ENCODE peak calls at places on chromosomes 5 and 9, in four cellular contexts. One of them, this sample, is unnamed.

GRCh38 chr5:95969646-95970358 is 8.2 kb upstream of the ELL2 start:
- DNase-seq in psoas muscle: no peak
- DNase-seq in stomach: no peak
- DNase-seq in PC-3: no peak
- DNase-seq in this sample: no peak

GRCh38 chr9:121440265-121440664 is 59.4 kb downstream of the GGTA1 start:
- DNase-seq in psoas muscle: no peak
- DNase-seq in stomach: no peak
- DNase-seq in PC-3: peak; percentile 56
- DNase-seq in this sample: no peak

GRCh38 chr9:113011911-113012381 is at the start of gene ZNF883:
- DNase-seq in psoas muscle: peak; percentile 35
- DNase-seq in stomach: peak; percentile 30
- DNase-seq in PC-3: no peak
- DNase-seq in this sample: peak; percentile 28

GRCh38 chr9:755454-756381 is 85.8 kb upstream of the DMRT1 start:
- DNase-seq in psoas muscle: no peak
- DNase-seq in stomach: no peak
- DNase-seq in PC-3: peak; percentile 70
- DNase-seq in this sample: peak; percentile 57

GRCh38 chr9:15746905-15747304 is 194.1 kb downstream of the CCDC171 start:
- DNase-seq in psoas muscle: no peak
- DNase-seq in stomach: no peak
- DNase-seq in PC-3: no peak
- DNase-seq in this sample: no peak

GRCh38 chr9:106632621-106633020 is 230.3 kb upstream of the ZNF462 start:
- DNase-seq in psoas muscle: no peak
- DNase-seq in stomach: no peak
- DNase-seq in PC-3: no peak
- DNase-seq in this sample: no peak

GRCh38 chr5:78953092-78953800 is 31.9 kb downstream of the ARSB start:
- DNase-seq in psoas muscle: no peak
- DNase-seq in stomach: no peak
- DNase-seq in PC-3: no peak
- DNase-seq in this sample: no peak

GRCh38 chr9:134305533-134305932 is 20.7 kb upstream of the RXRA start:
- DNase-seq in psoas muscle: no peak
- DNase-seq in stomach: no peak
- DNase-seq in PC-3: no peak
- DNase-seq in this sample: no peak

GRCh38 chr5:139104577-139105271 is 93.4 kb downstream of the SIL1 start:
- DNase-seq in psoas muscle: peak; percentile 71
- DNase-seq in stomach: no peak
- DNase-seq in PC-3: peak; percentile 3
- DNase-seq in this sample: peak; percentile 78

GRCh38 chr5:5781335-5781734 is 358.9 kb downstream of the ICE1 start:
- DNase-seq in psoas muscle: no peak
- DNase-seq in stomach: no peak
- DNase-seq in PC-3: no peak
- DNase-seq in this sample: no peak

GRCh38 chr5:173517648-173518047 is 98.8 kb downstream of the BOD1 start:
- DNase-seq in psoas muscle: no peak
- DNase-seq in stomach: no peak
- DNase-seq in PC-3: no peak
- DNase-seq in this sample: no peak

GRCh38 chr9:73154760-73155159 is 3.1 kb downstream of the ANXA1 start:
- DNase-seq in psoas muscle: no peak
- DNase-seq in stomach: no peak
- DNase-seq in PC-3: peak; percentile 17
- DNase-seq in this sample: no peak

GRCh38 chr9:73155968-73156592 is 4.4 kb downstream of the ANXA1 start:
- DNase-seq in psoas muscle: no peak
- DNase-seq in stomach: no peak
- DNase-seq in PC-3: no peak
- DNase-seq in this sample: no peak

GRCh38 chr9:73155389-73155788 is 3.7 kb downstream of the ANXA1 start:
- DNase-seq in psoas muscle: no peak
- DNase-seq in stomach: no peak
- DNase-seq in PC-3: no peak
- DNase-seq in this sample: no peak

GRCh38 chr9:73157811-73158210 is 6.1 kb downstream of the ANXA1 start:
- DNase-seq in psoas muscle: no peak
- DNase-seq in stomach: no peak
- DNase-seq in PC-3: no peak
- DNase-seq in this sample: no peak

GRCh38 chr9:73156593-73157187 is 5.0 kb downstream of the ANXA1 start:
- DNase-seq in psoas muscle: no peak
- DNase-seq in stomach: no peak
- DNase-seq in PC-3: no peak
- DNase-seq in this sample: no peak
- H3K36me3 ChIP-seq in psoas muscle: no peaks in the 10 kb centered on the region
- H3K36me3 ChIP-seq in stomach: peaks cover 13% of the 10 kb centered on the region
- H3K36me3 ChIP-seq in PC-3: peaks cover 52% of the 10 kb centered on the region
- H3K36me3 ChIP-seq in this sample: no peaks in the 10 kb centered on the region

GRCh38 chr9:70043285-70043684 is 363 bp upstream of the MAMDC2 start:
- DNase-seq in psoas muscle: no peak
- DNase-seq in stomach: no peak
- DNase-seq in PC-3: no peak
- DNase-seq in this sample: no peak
- H3K4me1 ChIP-seq in psoas muscle: peaks cover 4% of the 10 kb centered on the region
- H3K4me1 ChIP-seq in stomach: peaks cover 16% of the 10 kb centered on the region
- H3K4me1 ChIP-seq in PC-3: no peaks in the 10 kb centered on the region
- H3K4me1 ChIP-seq in this sample: peaks cover 21% of the 10 kb centered on the region

GRCh38 chr9:37495571-37495970 is 9.8 kb downstream of the POLR1E start:
- DNase-seq in psoas muscle: no peak
- DNase-seq in stomach: no peak
- DNase-seq in PC-3: no peak
- DNase-seq in this sample: no peak
- H3K36me3 ChIP-seq in psoas muscle: peaks cover 11% of the 10 kb centered on the region
- H3K36me3 ChIP-seq in stomach: peaks cover 99% of the 10 kb centered on the region
- H3K36me3 ChIP-seq in PC-3: peaks cover 64% of the 10 kb centered on the region
- H3K36me3 ChIP-seq in this sample: no peaks in the 10 kb centered on the region

DNA sequence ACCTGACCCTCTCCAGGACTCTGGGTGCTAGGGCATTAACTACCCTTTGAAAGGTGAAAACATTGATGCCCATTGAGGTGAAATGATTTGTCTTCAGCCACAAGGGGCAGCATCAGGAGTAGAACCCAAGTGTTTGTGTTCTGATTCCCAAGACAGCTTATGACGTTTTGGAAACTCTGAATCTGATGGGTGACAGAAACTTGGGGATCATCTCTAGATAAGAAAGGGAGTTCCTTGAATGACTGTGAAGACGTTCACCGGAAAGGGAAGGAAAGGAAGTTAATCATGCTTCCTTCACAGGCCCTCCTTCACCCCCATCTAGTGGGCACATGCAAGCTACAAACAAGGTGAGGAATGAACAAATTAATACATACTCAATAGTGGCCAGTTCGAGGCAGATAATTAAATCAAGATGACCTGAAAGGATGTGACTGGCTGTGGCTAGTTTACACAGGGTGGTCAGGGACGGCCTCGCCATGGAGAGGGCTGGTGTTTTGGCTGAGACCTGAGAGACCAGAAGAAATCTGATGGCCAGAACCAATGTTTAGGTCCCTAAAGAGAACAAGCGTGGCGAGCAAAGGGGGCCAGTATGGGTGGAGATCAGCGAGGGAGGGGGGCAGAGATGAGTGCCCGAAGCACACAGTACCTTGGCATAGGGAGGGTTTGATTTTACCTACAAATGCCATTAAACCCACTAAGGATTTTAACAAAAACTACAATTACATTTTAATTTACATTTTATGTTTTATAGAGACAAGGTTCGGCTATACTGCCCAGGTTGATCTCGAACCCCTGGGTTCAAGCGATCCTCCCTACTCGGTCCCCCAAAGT is 937 bp upstream of the SLC26A2 start:
- DNase-seq in psoas muscle: no peak
- DNase-seq in stomach: no peak
- DNase-seq in PC-3: peak; percentile 84
- DNase-seq in this sample: no peak
- H3K4me1 ChIP-seq in psoas muscle: no peaks in the 10 kb centered on the region
- H3K4me1 ChIP-seq in stomach: peaks cover 21% of the 10 kb centered on the region
- H3K4me1 ChIP-seq in PC-3: peaks cover 31% of the 10 kb centered on the region
- H3K4me1 ChIP-seq in this sample: peaks cover 10% of the 10 kb centered on the region